ENCODE peak calls at places on chromosomes 5 and 9, in four cellular contexts. One of them, this sample, is unnamed. For H3K4me1, the result is how much of the 10 kb centered on the place peaks cover.

GRCh38 chr5:135129307-135129706 is 95.3 kb upstream of the PITX1 start:
- DNase-seq in upper lobe of right lung: no peak
- DNase-seq in aorta: no peak
- DNase-seq in GM23338: no peak
- DNase-seq in this sample: peak

GRCh38 chr9:15513335-15513734 is 2.6 kb upstream of the PSIP1 start:
- DNase-seq in upper lobe of right lung: no peak
- DNase-seq in aorta: no peak
- DNase-seq in GM23338: peak
- DNase-seq in this sample: no peak

GRCh38 chr5:24804221-24804681 is 159.5 kb upstream of the CDH10 start:
- DNase-seq in upper lobe of right lung: no peak
- DNase-seq in GM23338: no peak
- DNase-seq in aorta: no peak
- DNase-seq in this sample: no peak

GRCh38 chr9:4786599-4786998 is 6.1 kb upstream of the RCL1 start:
- DNase-seq in upper lobe of right lung: no peak
- DNase-seq in aorta: no peak
- DNase-seq in GM23338: no peak
- DNase-seq in this sample: no peak

GRCh38 chr5:107219993-107220392 is 450.7 kb downstream of the EFNA5 start:
- DNase-seq in GM23338: no peak
- DNase-seq in aorta: no peak
- DNase-seq in upper lobe of right lung: no peak
- DNase-seq in this sample: no peak

GRCh38 chr5:110002652-110003051 is 312.9 kb downstream of the MAN2A1 start:
- DNase-seq in GM23338: no peak
- DNase-seq in upper lobe of right lung: no peak
- DNase-seq in aorta: no peak
- DNase-seq in this sample: no peak

GRCh38 chr9:89491688-89492087 is 6.2 kb downstream of the SEMA4D start:
- DNase-seq in GM23338: no peak
- DNase-seq in upper lobe of right lung: no peak
- DNase-seq in aorta: no peak
- DNase-seq in this sample: no peak

GRCh38 chr5:135392256-135392655 is 6.8 kb downstream of the MACROH2A1 start:
- DNase-seq in GM23338: no peak
- DNase-seq in aorta: no peak
- DNase-seq in upper lobe of right lung: no peak
- DNase-seq in this sample: no peak

DNA sequence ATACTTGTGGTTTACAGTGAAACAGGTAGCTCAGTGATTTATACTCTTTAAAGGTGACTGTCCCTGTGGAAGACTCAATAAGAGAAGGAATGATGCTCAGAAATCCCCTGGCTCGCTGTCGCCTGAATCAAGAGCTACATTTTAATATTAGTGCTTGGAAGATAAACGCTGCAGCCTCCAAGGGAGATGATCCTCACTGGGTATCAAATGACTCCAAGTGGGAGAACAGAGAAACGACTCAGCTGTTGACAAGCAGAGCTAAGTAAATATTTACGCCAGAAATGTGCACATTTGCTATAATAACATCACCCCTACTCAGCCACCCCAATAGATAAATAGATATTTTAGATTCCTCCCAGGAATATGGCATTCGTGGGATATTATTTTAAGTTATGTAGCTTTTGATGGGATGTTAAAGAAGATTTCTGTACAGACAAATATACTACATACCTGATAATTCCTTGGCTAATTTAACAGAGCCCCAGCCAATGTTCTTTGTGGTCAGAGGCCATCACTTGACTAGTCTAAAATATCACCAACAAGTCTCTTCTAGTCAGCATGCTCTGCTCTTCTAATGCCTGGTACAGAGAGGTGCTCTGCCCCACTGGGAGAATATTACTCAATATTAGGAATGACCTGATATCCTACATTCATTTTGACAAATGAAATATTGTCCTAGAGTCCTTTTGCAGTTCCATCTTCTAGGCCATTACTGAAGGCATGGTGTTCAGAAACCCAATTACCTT is 18.3 kb upstream of the CCDC192 start:
- DNase-seq in aorta: no peak
- DNase-seq in upper lobe of right lung: no peak
- DNase-seq in GM23338: no peak
- DNase-seq in this sample: no peak
- H3K27ac ChIP-seq in aorta: no peak
- H3K27ac ChIP-seq in upper lobe of right lung: no peak
- H3K27ac ChIP-seq in GM23338: no peak
- H3K27ac ChIP-seq in this sample: no peak

GRCh38 chr9:121225240-121225639 is 23.6 kb upstream of the RAB14 start:
- DNase-seq in GM23338: no peak
- DNase-seq in aorta: no peak
- DNase-seq in upper lobe of right lung: no peak
- DNase-seq in this sample: no peak

GRCh38 chr9:121226186-121226585 is 24.5 kb upstream of the RAB14 start:
- DNase-seq in aorta: no peak
- DNase-seq in GM23338: no peak
- DNase-seq in upper lobe of right lung: no peak
- DNase-seq in this sample: no peak

GRCh38 chr9:121220996-121221671 is 19.5 kb upstream of the RAB14 start:
- DNase-seq in upper lobe of right lung: no peak
- DNase-seq in GM23338: peak
- DNase-seq in aorta: no peak
- DNase-seq in this sample: no peak

GRCh38 chr9:121218357-121219027 is 16.8 kb upstream of the RAB14 start:
- DNase-seq in GM23338: no peak
- DNase-seq in upper lobe of right lung: no peak
- DNase-seq in aorta: no peak
- DNase-seq in this sample: no peak

GRCh38 chr9:121222524-121223171 is 21.0 kb upstream of the RAB14 start:
- DNase-seq in upper lobe of right lung: no peak
- DNase-seq in aorta: no peak
- DNase-seq in GM23338: peak
- DNase-seq in this sample: no peak
- H3K4me3 ChIP-seq in upper lobe of right lung: no peak
- H3K4me3 ChIP-seq in aorta: no peak
- H3K4me3 ChIP-seq in GM23338: no peak
- H3K4me3 ChIP-seq in this sample: no peak

DNA sequence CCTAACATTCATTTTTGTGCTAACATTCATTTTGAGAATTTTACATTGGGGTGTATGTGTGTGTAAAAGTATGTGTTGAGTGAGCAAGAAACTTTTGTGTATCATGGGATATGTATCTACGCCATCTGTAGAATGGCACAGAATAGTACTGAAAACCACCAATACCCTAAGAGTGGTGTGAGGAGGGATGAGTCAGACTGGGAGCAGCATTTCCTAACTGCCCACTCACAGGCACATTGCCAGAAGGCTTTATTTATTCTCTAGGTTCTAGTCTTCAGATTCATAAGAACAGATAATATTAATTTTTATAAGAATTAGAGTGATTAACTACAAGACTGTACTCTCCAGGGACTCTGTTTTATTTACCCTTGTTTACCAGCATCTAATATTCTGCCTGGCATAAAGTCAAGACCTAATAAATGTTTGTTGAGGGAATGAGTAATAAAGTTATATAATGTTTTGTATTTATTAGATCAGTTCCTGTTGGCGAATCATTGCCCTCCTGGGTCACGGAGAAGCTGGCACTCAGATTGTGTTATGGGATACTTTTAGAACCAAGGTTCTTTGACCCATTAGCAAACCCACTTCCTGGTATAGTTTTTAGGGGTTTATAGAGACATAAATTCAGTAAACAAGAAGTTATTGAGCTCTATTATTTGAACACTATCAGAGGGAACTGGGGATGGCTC is 159.1 kb upstream of the PPP2R2B start:
- DNase-seq in upper lobe of right lung: no peak
- DNase-seq in GM23338: no peak
- DNase-seq in aorta: no peak
- DNase-seq in this sample: peak
- H3K4me1 ChIP-seq in upper lobe of right lung: under half
- H3K4me1 ChIP-seq in GM23338: under half
- H3K4me1 ChIP-seq in aorta: under half
- H3K4me1 ChIP-seq in this sample: under half

DNA sequence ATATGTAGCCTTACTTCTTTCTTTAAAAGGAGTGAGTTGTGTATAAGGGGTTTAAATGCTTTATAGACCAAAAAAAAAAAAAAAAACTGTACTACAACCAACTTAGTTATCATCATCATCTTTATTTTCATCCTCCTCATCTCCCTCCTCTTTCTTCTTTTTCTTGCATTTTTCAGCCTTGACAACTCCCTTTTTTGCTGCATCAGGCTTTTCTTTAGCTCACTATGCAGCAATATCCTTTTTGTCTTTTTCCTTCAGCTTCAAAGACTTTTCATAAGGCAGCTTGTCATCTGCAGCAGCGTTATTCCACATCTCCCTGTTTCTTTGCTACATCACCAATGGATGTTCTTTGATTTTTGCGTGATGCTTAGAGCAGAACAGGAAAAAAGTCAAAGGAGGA is 526.0 kb downstream of the ZNF608 start:
- DNase-seq in GM23338: no peak
- DNase-seq in aorta: no peak
- DNase-seq in upper lobe of right lung: no peak
- DNase-seq in this sample: no peak
- H3K27ac ChIP-seq in GM23338: no peak
- H3K27ac ChIP-seq in aorta: no peak
- H3K27ac ChIP-seq in upper lobe of right lung: no peak
- H3K27ac ChIP-seq in this sample: no peak

GRCh38 chr5:177454397-177455035 is 7.9 kb downstream of the PRR7 start:
- DNase-seq in aorta: peak
- DNase-seq in upper lobe of right lung: peak
- DNase-seq in GM23338: peak
- DNase-seq in this sample: peak
- H3K4me3 ChIP-seq in aorta: no peak
- H3K4me3 ChIP-seq in upper lobe of right lung: peak
- H3K4me3 ChIP-seq in GM23338: peak
- H3K4me3 ChIP-seq in this sample: peak